ENCODE peak calls at places on chromosomes 13 and 19, in eight cellular contexts. One of them, this sample, is unnamed.

GRCh38 chr19:44857837-44858236 is 11.7 kb downstream of the NECTIN2 start:
- DNase-seq in left ventricle myocardium inferior: no peak
- DNase-seq in transverse colon: no peak
- DNase-seq in cardiac muscle cell: no peak
- DNase-seq in heart left ventricle: no peak
- DNase-seq in body of pancreas: peak; percentile 48
- DNase-seq in HCT116: no peak
- DNase-seq in hepatocyte: no peak
- DNase-seq in this sample: no peak

GRCh38 chr19:49447485-49448431 is 3.9 kb downstream of the PIH1D1 start:
- DNase-seq in left ventricle myocardium inferior: peak; percentile 45
- DNase-seq in transverse colon: no peak
- DNase-seq in cardiac muscle cell: peak; percentile 42
- DNase-seq in heart left ventricle: no peak
- DNase-seq in body of pancreas: peak; percentile 26
- DNase-seq in HCT116: peak; percentile 50
- DNase-seq in hepatocyte: no peak
- DNase-seq in this sample: no peak

GRCh38 chr19:55642153-55643002 is 1.1 kb upstream of the ZNF581 start:
- DNase-seq in left ventricle myocardium inferior: no peak
- DNase-seq in transverse colon: peak; percentile 51
- DNase-seq in cardiac muscle cell: peak; percentile 39
- DNase-seq in heart left ventricle: no peak
- DNase-seq in body of pancreas: no peak
- DNase-seq in HCT116: no peak
- DNase-seq in hepatocyte: no peak
- DNase-seq in this sample: peak; percentile 47

GRCh38 chr13:95641961-95642621 is 2.4 kb downstream of the DZIP1 start:
- DNase-seq in left ventricle myocardium inferior: peak; percentile 41
- DNase-seq in transverse colon: peak; percentile 41
- DNase-seq in cardiac muscle cell: peak; percentile 73
- DNase-seq in heart left ventricle: peak; percentile 55
- DNase-seq in body of pancreas: peak; percentile 43
- DNase-seq in HCT116: no peak
- DNase-seq in hepatocyte: peak; percentile 73
- DNase-seq in this sample: peak; percentile 64

GRCh38 chr13:113564331-113565023 is 20.1 kb upstream of the TFDP1 start:
- DNase-seq in left ventricle myocardium inferior: no peak
- DNase-seq in transverse colon: peak; percentile 6
- DNase-seq in cardiac muscle cell: no peak
- DNase-seq in heart left ventricle: no peak
- DNase-seq in body of pancreas: no peak
- DNase-seq in HCT116: no peak
- DNase-seq in hepatocyte: no peak
- DNase-seq in this sample: no peak

GRCh38 chr13:78325585-78325984 is 277.8 kb downstream of the POU4F1 start:
- DNase-seq in left ventricle myocardium inferior: no peak
- DNase-seq in transverse colon: no peak
- DNase-seq in cardiac muscle cell: no peak
- DNase-seq in heart left ventricle: no peak
- DNase-seq in body of pancreas: no peak
- DNase-seq in HCT116: no peak
- DNase-seq in hepatocyte: no peak
- DNase-seq in this sample: no peak

GRCh38 chr13:41428155-41428554 is 29.2 kb upstream of the RGCC start:
- DNase-seq in left ventricle myocardium inferior: no peak
- DNase-seq in transverse colon: no peak
- DNase-seq in cardiac muscle cell: peak; percentile 2
- DNase-seq in heart left ventricle: no peak
- DNase-seq in body of pancreas: no peak
- DNase-seq in HCT116: no peak
- DNase-seq in hepatocyte: no peak
- DNase-seq in this sample: no peak

GRCh38 chr13:29525757-29526156 is 69.7 kb downstream of the SLC7A1 start:
- DNase-seq in left ventricle myocardium inferior: no peak
- DNase-seq in transverse colon: no peak
- DNase-seq in cardiac muscle cell: no peak
- DNase-seq in heart left ventricle: no peak
- DNase-seq in body of pancreas: no peak
- DNase-seq in HCT116: no peak
- DNase-seq in hepatocyte: no peak
- DNase-seq in this sample: no peak

GRCh38 chr19:7926021-7926726 is at the start of gene CTXN1:
- DNase-seq in left ventricle myocardium inferior: peak; percentile 71
- DNase-seq in transverse colon: peak; percentile 81
- DNase-seq in cardiac muscle cell: peak; percentile 63
- DNase-seq in heart left ventricle: peak; percentile 69
- DNase-seq in body of pancreas: peak; percentile 59
- DNase-seq in HCT116: no peak
- DNase-seq in hepatocyte: peak; percentile 87
- DNase-seq in this sample: peak; percentile 69

GRCh38 chr19:43313711-43314495 is 39.6 kb upstream of the CD177 start:
- DNase-seq in left ventricle myocardium inferior: no peak
- DNase-seq in transverse colon: no peak
- DNase-seq in cardiac muscle cell: no peak
- DNase-seq in heart left ventricle: no peak
- DNase-seq in body of pancreas: no peak
- DNase-seq in HCT116: no peak
- DNase-seq in hepatocyte: no peak
- DNase-seq in this sample: no peak

GRCh38 chr19:30969586-30969985 is 379.6 kb downstream of the TSHZ3 start:
- DNase-seq in left ventricle myocardium inferior: no peak
- DNase-seq in transverse colon: no peak
- DNase-seq in cardiac muscle cell: no peak
- DNase-seq in heart left ventricle: no peak
- DNase-seq in body of pancreas: no peak
- DNase-seq in HCT116: no peak
- DNase-seq in hepatocyte: no peak
- DNase-seq in this sample: no peak

GRCh38 chr19:42596391-42597071 is 1.8 kb upstream of the CEACAM8 start:
- DNase-seq in left ventricle myocardium inferior: no peak
- DNase-seq in transverse colon: peak; percentile 39
- DNase-seq in cardiac muscle cell: peak; percentile 32
- DNase-seq in heart left ventricle: peak; percentile 30
- DNase-seq in body of pancreas: peak; percentile 18
- DNase-seq in HCT116: no peak
- DNase-seq in hepatocyte: peak; percentile 41
- DNase-seq in this sample: peak; percentile 69

GRCh38 chr13:89852570-89852969 is 1494.9 kb upstream of the MIR17HG start:
- DNase-seq in left ventricle myocardium inferior: no peak
- DNase-seq in transverse colon: no peak
- DNase-seq in cardiac muscle cell: no peak
- DNase-seq in heart left ventricle: no peak
- DNase-seq in body of pancreas: no peak
- DNase-seq in HCT116: no peak
- DNase-seq in hepatocyte: no peak
- DNase-seq in this sample: no peak

GRCh38 chr13:31731923-31732322 is 7.4 kb upstream of the RXFP2 start:
- DNase-seq in left ventricle myocardium inferior: no peak
- DNase-seq in transverse colon: no peak
- DNase-seq in cardiac muscle cell: peak; percentile 13
- DNase-seq in heart left ventricle: no peak
- DNase-seq in body of pancreas: no peak
- DNase-seq in HCT116: no peak
- DNase-seq in hepatocyte: no peak
- DNase-seq in this sample: no peak

GRCh38 chr13:20049558-20050473 is 91.3 kb downstream of the ZMYM2 start:
- DNase-seq in left ventricle myocardium inferior: no peak
- DNase-seq in transverse colon: no peak
- DNase-seq in cardiac muscle cell: no peak
- DNase-seq in heart left ventricle: no peak
- DNase-seq in body of pancreas: no peak
- DNase-seq in HCT116: no peak
- DNase-seq in hepatocyte: no peak
- DNase-seq in this sample: no peak

GRCh38 chr13:51608857-51609406 is 24.7 kb downstream of the WDFY2 start:
- DNase-seq in left ventricle myocardium inferior: no peak
- DNase-seq in transverse colon: no peak
- DNase-seq in cardiac muscle cell: no peak
- DNase-seq in heart left ventricle: no peak
- DNase-seq in body of pancreas: no peak
- DNase-seq in HCT116: no peak
- DNase-seq in hepatocyte: no peak
- DNase-seq in this sample: no peak

GRCh38 chr19:4868286-4868834 is 893 bp upstream of the PLIN3 start:
- DNase-seq in left ventricle myocardium inferior: no peak
- DNase-seq in transverse colon: no peak
- DNase-seq in cardiac muscle cell: no peak
- DNase-seq in heart left ventricle: no peak
- DNase-seq in body of pancreas: no peak
- DNase-seq in HCT116: no peak
- DNase-seq in hepatocyte: no peak
- DNase-seq in this sample: no peak

GRCh38 chr13:67281476-67281875 is 51.3 kb upstream of the PCDH9 start:
- DNase-seq in left ventricle myocardium inferior: no peak
- DNase-seq in transverse colon: no peak
- DNase-seq in cardiac muscle cell: no peak
- DNase-seq in heart left ventricle: no peak
- DNase-seq in body of pancreas: no peak
- DNase-seq in HCT116: no peak
- DNase-seq in hepatocyte: no peak
- DNase-seq in this sample: no peak

GRCh38 chr19:14425696-14426138 is 6.6 kb upstream of the DDX39A start:
- DNase-seq in left ventricle myocardium inferior: no peak
- DNase-seq in transverse colon: no peak
- DNase-seq in cardiac muscle cell: peak; percentile 68
- DNase-seq in heart left ventricle: no peak
- DNase-seq in body of pancreas: no peak
- DNase-seq in HCT116: no peak
- DNase-seq in hepatocyte: no peak
- DNase-seq in this sample: no peak

GRCh38 chr13:78603240-78603947 is at the start of gene POU4F1:
- DNase-seq in left ventricle myocardium inferior: peak; percentile 17
- DNase-seq in transverse colon: peak; percentile 69
- DNase-seq in cardiac muscle cell: peak; percentile 32
- DNase-seq in heart left ventricle: no peak
- DNase-seq in body of pancreas: peak; percentile 25
- DNase-seq in HCT116: no peak
- DNase-seq in hepatocyte: peak; percentile 85
- DNase-seq in this sample: peak; percentile 96

GRCh38 chr19:46372901-46373572 is 26.1 kb downstream of the PPP5C start:
- DNase-seq in left ventricle myocardium inferior: no peak
- DNase-seq in transverse colon: no peak
- DNase-seq in cardiac muscle cell: peak; percentile 45
- DNase-seq in heart left ventricle: no peak
- DNase-seq in body of pancreas: peak; percentile 34
- DNase-seq in HCT116: no peak
- DNase-seq in hepatocyte: no peak
- DNase-seq in this sample: no peak

DNA sequence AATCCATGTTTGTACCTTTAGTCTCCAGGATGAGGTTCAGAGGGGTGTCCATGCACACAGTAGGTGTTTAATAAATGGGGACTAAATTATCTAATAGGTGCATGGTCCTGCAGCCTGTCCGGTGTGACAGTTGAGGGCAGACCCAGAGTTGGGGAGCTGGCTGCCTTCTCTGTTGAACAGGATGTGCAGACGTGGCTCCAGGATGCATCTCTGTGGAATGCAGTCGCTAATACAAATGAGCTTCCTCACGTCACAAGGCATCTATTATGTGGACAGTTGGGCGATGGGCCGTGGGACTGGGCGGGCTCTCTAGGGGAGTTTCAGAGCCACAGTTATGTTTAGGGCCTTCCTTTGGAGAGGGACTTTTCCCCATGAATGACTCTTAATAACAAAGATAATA is 71.0 kb downstream of the SIPA1L3 start:
- DNase-seq in left ventricle myocardium inferior: no peak
- DNase-seq in transverse colon: no peak
- DNase-seq in cardiac muscle cell: peak; percentile 57
- DNase-seq in heart left ventricle: no peak
- DNase-seq in body of pancreas: no peak
- DNase-seq in HCT116: no peak
- DNase-seq in hepatocyte: no peak
- DNase-seq in this sample: no peak
- H3K4me1 ChIP-seq in left ventricle myocardium inferior: peaks cover 8% of the 10 kb centered on the region
- H3K4me1 ChIP-seq in transverse colon: peaks cover 28% of the 10 kb centered on the region
- H3K4me1 ChIP-seq in cardiac muscle cell: no peaks in the 10 kb centered on the region
- H3K4me1 ChIP-seq in heart left ventricle: no peaks in the 10 kb centered on the region
- H3K4me1 ChIP-seq in body of pancreas: peaks cover 29% of the 10 kb centered on the region
- H3K4me1 ChIP-seq in HCT116: peaks cover 42% of the 10 kb centered on the region
- H3K4me1 ChIP-seq in hepatocyte: peaks cover 25% of the 10 kb centered on the region
- H3K4me1 ChIP-seq in this sample: peaks cover 49% of the 10 kb centered on the region

DNA sequence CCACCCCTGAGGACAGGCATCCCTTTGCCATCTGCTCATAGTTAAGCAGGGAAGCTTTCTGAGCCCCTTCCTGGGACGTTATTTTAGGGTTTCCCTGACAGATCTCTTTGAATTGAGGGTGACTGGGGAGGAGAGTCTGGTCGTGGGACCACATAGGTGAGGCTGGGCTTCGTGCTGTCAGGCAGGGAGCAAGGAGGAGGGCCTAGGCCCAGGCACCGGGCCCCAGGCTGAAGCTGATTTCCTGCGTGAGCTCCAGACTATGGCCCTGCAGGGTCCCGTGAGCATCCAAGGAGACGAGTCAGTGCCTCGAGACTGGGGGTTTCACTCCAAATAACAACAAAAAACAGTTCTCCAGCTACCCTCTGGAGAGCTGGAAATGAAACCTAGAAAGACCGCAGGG is 60.4 kb downstream of the MYO9B start:
- DNase-seq in left ventricle myocardium inferior: no peak
- DNase-seq in transverse colon: no peak
- DNase-seq in cardiac muscle cell: no peak
- DNase-seq in heart left ventricle: no peak
- DNase-seq in body of pancreas: no peak
- DNase-seq in HCT116: no peak
- DNase-seq in hepatocyte: no peak
- DNase-seq in this sample: no peak
- H3K4me3 ChIP-seq in left ventricle myocardium inferior: peak overlapping the region; percentile 51
- H3K4me3 ChIP-seq in transverse colon: no peak overlapping the region
- H3K4me3 ChIP-seq in cardiac muscle cell: no peak overlapping the region
- H3K4me3 ChIP-seq in heart left ventricle: peak overlapping the region; percentile 30
- H3K4me3 ChIP-seq in body of pancreas: no peak overlapping the region
- H3K4me3 ChIP-seq in HCT116: peak overlapping the region; percentile 38
- H3K4me3 ChIP-seq in hepatocyte: no peak overlapping the region
- H3K4me3 ChIP-seq in this sample: no peak overlapping the region

GRCh38 chr13:60329221-60329983 is 67.6 kb upstream of the TDRD3 start:
- DNase-seq in left ventricle myocardium inferior: no peak
- DNase-seq in transverse colon: peak; percentile 48
- DNase-seq in cardiac muscle cell: peak; percentile 59
- DNase-seq in heart left ventricle: no peak
- DNase-seq in body of pancreas: peak; percentile 50
- DNase-seq in HCT116: peak; percentile 18
- DNase-seq in hepatocyte: peak; percentile 67
- DNase-seq in this sample: peak; percentile 83
- TF ChIP-seq CTCF in left ventricle myocardium inferior: peak; percentile 27
- TF ChIP-seq CTCF in transverse colon: no peak
- TF ChIP-seq CTCF in cardiac muscle cell: peak; percentile 63
- TF ChIP-seq CTCF in heart left ventricle: no peak
- TF ChIP-seq CTCF in body of pancreas: peak; percentile 59
- TF ChIP-seq CTCF in HCT116: peak; percentile 20
- TF ChIP-seq CTCF in hepatocyte: peak; percentile 70
- TF ChIP-seq CTCF in this sample: peak; percentile 70

GRCh38 chr13:43298799-43299198 is 275.4 kb downstream of the DNAJC15 start:
- DNase-seq in left ventricle myocardium inferior: no peak
- DNase-seq in transverse colon: no peak
- DNase-seq in cardiac muscle cell: no peak
- DNase-seq in heart left ventricle: no peak
- DNase-seq in body of pancreas: no peak
- DNase-seq in HCT116: no peak
- DNase-seq in hepatocyte: no peak
- DNase-seq in this sample: no peak
- H3K4me1 ChIP-seq in left ventricle myocardium inferior: peaks cover 20% of the 10 kb centered on the region
- H3K4me1 ChIP-seq in transverse colon: no peaks in the 10 kb centered on the region
- H3K4me1 ChIP-seq in cardiac muscle cell: peaks cover 19% of the 10 kb centered on the region
- H3K4me1 ChIP-seq in heart left ventricle: no peaks in the 10 kb centered on the region
- H3K4me1 ChIP-seq in body of pancreas: peaks cover 7% of the 10 kb centered on the region
- H3K4me1 ChIP-seq in HCT116: no peaks in the 10 kb centered on the region
- H3K4me1 ChIP-seq in hepatocyte: peaks cover 12% of the 10 kb centered on the region
- H3K4me1 ChIP-seq in this sample: no peaks in the 10 kb centered on the region